ENCODE peak calls at places on chromosomes 16 and 17, in five cellular contexts. One of them, this sample, is unnamed. For H3K79me2, the result is how much of the 10 kb centered on the place peaks cover.

GRCh38 chr16:27564226-27564625 is 14.3 kb downstream of the KATNIP start:
- DNase-seq in PC-9: no peak
- DNase-seq in astrocyte: no peak
- DNase-seq in hepatocyte: no peak
- DNase-seq in OCI-LY7: no peak
- DNase-seq in this sample: no peak

GRCh38 chr17:63381101-63381729 is 64.9 kb downstream of the CYB561 start:
- DNase-seq in OCI-LY7: no peak
- DNase-seq in hepatocyte: peak
- DNase-seq in astrocyte: peak
- DNase-seq in PC-9: no peak
- DNase-seq in this sample: peak

GRCh38 chr16:49867234-49867633 is 11.3 kb upstream of the ZNF423 start:
- DNase-seq in PC-9: no peak
- DNase-seq in hepatocyte: no peak
- DNase-seq in astrocyte: no peak
- DNase-seq in OCI-LY7: no peak
- DNase-seq in this sample: no peak

GRCh38 chr17:83079766-83080616 is 582 bp downstream of the METRNL start:
- DNase-seq in hepatocyte: peak
- DNase-seq in astrocyte: no peak
- DNase-seq in OCI-LY7: peak
- DNase-seq in PC-9: no peak
- DNase-seq in this sample: no peak

GRCh38 chr16:88853336-88853941 is 3.3 kb downstream of the GALNS start:
- DNase-seq in OCI-LY7: no peak
- DNase-seq in PC-9: no peak
- DNase-seq in hepatocyte: no peak
- DNase-seq in astrocyte: no peak
- DNase-seq in this sample: peak

GRCh38 chr17:48541574-48542113 is 3.3 kb downstream of the HOXB2 start:
- DNase-seq in astrocyte: no peak
- DNase-seq in PC-9: no peak
- DNase-seq in OCI-LY7: no peak
- DNase-seq in hepatocyte: peak
- DNase-seq in this sample: peak

GRCh38 chr17:7992516-7992915 is 9.9 kb upstream of the GUCY2D start:
- DNase-seq in hepatocyte: no peak
- DNase-seq in PC-9: peak
- DNase-seq in OCI-LY7: no peak
- DNase-seq in astrocyte: peak
- DNase-seq in this sample: peak

GRCh38 chr16:56603589-56603988 is 4.8 kb upstream of the MT2A start:
- DNase-seq in OCI-LY7: peak
- DNase-seq in PC-9: peak
- DNase-seq in astrocyte: no peak
- DNase-seq in hepatocyte: peak
- DNase-seq in this sample: peak

GRCh38 chr17:78568051-78568450 is 9.1 kb downstream of the DNAH17 start:
- DNase-seq in PC-9: no peak
- DNase-seq in hepatocyte: no peak
- DNase-seq in OCI-LY7: no peak
- DNase-seq in astrocyte: no peak
- DNase-seq in this sample: no peak
- H3K79me2 ChIP-seq in PC-9: under half
- H3K79me2 ChIP-seq in hepatocyte: under half
- H3K79me2 ChIP-seq in OCI-LY7: under half
- H3K79me2 ChIP-seq in astrocyte: under half
- H3K79me2 ChIP-seq in this sample: under half

DNA sequence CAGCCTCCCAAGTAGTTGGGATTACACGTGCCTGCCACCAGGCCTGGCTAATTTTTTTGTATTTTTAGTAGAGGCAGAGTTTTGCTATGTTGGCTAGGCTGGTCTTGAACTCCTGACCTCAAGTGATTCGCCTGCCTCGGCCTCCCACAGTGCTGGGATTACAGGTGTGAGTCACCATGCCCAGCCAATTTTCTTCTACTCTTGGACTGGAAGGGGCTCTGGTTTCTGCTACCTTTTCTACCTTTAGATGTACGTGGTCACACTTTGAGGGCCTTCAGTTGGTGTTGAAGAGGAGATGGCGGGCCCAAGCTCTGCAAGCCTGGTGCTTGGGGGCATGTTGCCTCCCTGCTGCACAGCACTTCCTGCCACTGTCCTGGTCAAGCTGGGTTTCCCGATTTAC is 173.6 kb downstream of the PRKCA start:
- DNase-seq in astrocyte: no peak
- DNase-seq in PC-9: no peak
- DNase-seq in OCI-LY7: no peak
- DNase-seq in hepatocyte: no peak
- DNase-seq in this sample: no peak
- H3K79me2 ChIP-seq in astrocyte: under half
- H3K79me2 ChIP-seq in PC-9: under half
- H3K79me2 ChIP-seq in OCI-LY7: under half
- H3K79me2 ChIP-seq in hepatocyte: under half
- H3K79me2 ChIP-seq in this sample: under half

GRCh38 chr16:2260250-2260649 is 7.7 kb downstream of the RNPS1 start:
- DNase-seq in hepatocyte: no peak
- DNase-seq in OCI-LY7: no peak
- DNase-seq in astrocyte: no peak
- DNase-seq in PC-9: no peak
- DNase-seq in this sample: no peak

GRCh38 chr16:2253293-2253692 is 1.9 kb upstream of the ECI1 start:
- DNase-seq in astrocyte: no peak
- DNase-seq in hepatocyte: no peak
- DNase-seq in PC-9: no peak
- DNase-seq in OCI-LY7: no peak
- DNase-seq in this sample: no peak

GRCh38 chr16:2252806-2253148 is 1.4 kb upstream of the ECI1 start:
- DNase-seq in PC-9: no peak
- DNase-seq in OCI-LY7: no peak
- DNase-seq in astrocyte: no peak
- DNase-seq in hepatocyte: no peak
- DNase-seq in this sample: no peak

GRCh38 chr16:2257726-2258125 is 6.3 kb upstream of the ECI1 start:
- DNase-seq in OCI-LY7: no peak
- DNase-seq in hepatocyte: no peak
- DNase-seq in PC-9: no peak
- DNase-seq in astrocyte: no peak
- DNase-seq in this sample: no peak

GRCh38 chr16:2256531-2257140 is 5.2 kb upstream of the ECI1 start:
- DNase-seq in astrocyte: no peak
- DNase-seq in PC-9: no peak
- DNase-seq in hepatocyte: no peak
- DNase-seq in OCI-LY7: no peak
- DNase-seq in this sample: no peak
- H3K79me2 ChIP-seq in astrocyte: half or more
- H3K79me2 ChIP-seq in PC-9: under half
- H3K79me2 ChIP-seq in hepatocyte: under half
- H3K79me2 ChIP-seq in OCI-LY7: under half
- H3K79me2 ChIP-seq in this sample: under half

DNA sequence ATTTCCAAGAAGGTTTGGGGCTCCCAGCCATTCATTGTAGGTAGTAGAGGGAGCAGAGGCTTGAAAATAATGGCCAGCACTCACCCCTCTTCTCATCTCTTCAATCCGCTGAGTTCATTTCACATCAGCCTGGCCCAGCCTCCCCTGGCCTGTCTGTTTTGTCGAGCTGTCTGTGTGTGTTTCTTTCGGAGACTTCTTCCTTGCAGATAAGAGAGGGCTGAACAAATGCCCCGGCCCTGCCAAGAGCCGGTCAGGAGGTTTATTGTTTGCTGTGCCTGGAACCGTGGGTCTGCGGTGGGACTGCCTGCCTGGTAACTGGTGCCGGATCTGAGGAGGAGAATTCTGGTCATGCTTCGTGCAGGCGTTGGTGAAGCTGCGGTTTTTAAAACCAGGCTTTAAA is 3.4 kb downstream of the VPS4A start:
- DNase-seq in astrocyte: no peak
- DNase-seq in PC-9: no peak
- DNase-seq in OCI-LY7: no peak
- DNase-seq in hepatocyte: no peak
- DNase-seq in this sample: no peak
- H3K79me2 ChIP-seq in astrocyte: half or more
- H3K79me2 ChIP-seq in PC-9: under half
- H3K79me2 ChIP-seq in OCI-LY7: under half
- H3K79me2 ChIP-seq in hepatocyte: under half
- H3K79me2 ChIP-seq in this sample: under half

GRCh38 chr16:72093448-72094265 is at the start of the genes DHX38 and TXNL4B:
- DNase-seq in PC-9: peak
- DNase-seq in OCI-LY7: peak
- DNase-seq in astrocyte: peak
- DNase-seq in hepatocyte: peak
- DNase-seq in this sample: peak
- H3K79me2 ChIP-seq in PC-9: half or more
- H3K79me2 ChIP-seq in OCI-LY7: under half
- H3K79me2 ChIP-seq in astrocyte: half or more
- H3K79me2 ChIP-seq in hepatocyte: half or more
- H3K79me2 ChIP-seq in this sample: under half

GRCh38 chr17:46922804-46923635 is at the start of gene GOSR2:
- DNase-seq in hepatocyte: peak
- DNase-seq in OCI-LY7: peak
- DNase-seq in PC-9: peak
- DNase-seq in astrocyte: peak
- DNase-seq in this sample: peak
- H3K79me2 ChIP-seq in hepatocyte: under half
- H3K79me2 ChIP-seq in OCI-LY7: under half
- H3K79me2 ChIP-seq in PC-9: half or more
- H3K79me2 ChIP-seq in astrocyte: half or more
- H3K79me2 ChIP-seq in this sample: under half

GRCh38 chr16:87369796-87370719 is 13.5 kb downstream of the FBXO31 start:
- DNase-seq in OCI-LY7: no peak
- DNase-seq in hepatocyte: no peak
- DNase-seq in PC-9: no peak
- DNase-seq in astrocyte: no peak
- DNase-seq in this sample: no peak
- H3K79me2 ChIP-seq in OCI-LY7: under half
- H3K79me2 ChIP-seq in hepatocyte: half or more
- H3K79me2 ChIP-seq in PC-9: under half
- H3K79me2 ChIP-seq in astrocyte: half or more
- H3K79me2 ChIP-seq in this sample: under half

DNA sequence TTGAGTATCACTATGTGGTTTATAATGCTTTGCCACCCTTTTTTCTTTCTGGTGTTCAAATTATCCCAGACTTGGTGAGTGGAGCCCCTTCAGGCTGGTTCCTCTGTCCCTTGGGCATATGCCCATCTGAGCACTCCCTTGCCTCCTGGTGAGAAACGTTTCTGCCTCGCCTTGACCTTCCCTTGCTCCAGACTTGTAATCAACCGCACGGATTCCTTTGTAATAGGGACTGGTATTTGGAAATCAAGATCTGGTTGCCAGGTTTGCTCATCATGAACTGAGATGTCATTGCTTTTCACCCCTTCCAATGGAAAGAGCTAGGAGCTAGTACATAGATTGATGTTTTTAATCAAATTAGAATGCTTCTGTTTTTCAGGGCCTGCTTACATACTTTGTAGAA is 43.7 kb downstream of the SEC14L1 start:
- DNase-seq in astrocyte: peak
- DNase-seq in hepatocyte: no peak
- DNase-seq in PC-9: no peak
- DNase-seq in OCI-LY7: no peak
- DNase-seq in this sample: no peak
- H3K79me2 ChIP-seq in astrocyte: half or more
- H3K79me2 ChIP-seq in hepatocyte: half or more
- H3K79me2 ChIP-seq in PC-9: under half
- H3K79me2 ChIP-seq in OCI-LY7: half or more
- H3K79me2 ChIP-seq in this sample: under half

DNA sequence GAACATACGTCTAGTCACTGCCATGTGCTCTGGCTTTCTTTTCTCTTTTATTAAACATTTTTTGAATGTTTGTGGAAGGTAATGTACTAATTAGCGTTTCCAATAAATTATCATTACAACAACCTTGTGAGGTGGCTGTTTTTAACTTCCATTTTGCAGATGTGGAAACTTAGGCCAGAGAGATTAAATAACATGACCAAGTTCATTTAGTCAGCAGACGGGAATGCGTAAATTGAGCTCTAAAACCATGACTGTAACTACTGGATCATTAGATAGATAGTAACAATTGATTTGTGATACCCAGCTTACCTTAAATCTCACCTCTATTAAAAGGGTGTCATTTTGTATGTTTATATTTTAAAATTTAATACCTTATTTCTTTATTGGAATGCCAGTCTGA is 49.4 kb downstream of the RABEP1 start:
- DNase-seq in hepatocyte: no peak
- DNase-seq in astrocyte: peak
- DNase-seq in PC-9: no peak
- DNase-seq in OCI-LY7: no peak
- DNase-seq in this sample: no peak
- H3K79me2 ChIP-seq in hepatocyte: under half
- H3K79me2 ChIP-seq in astrocyte: under half
- H3K79me2 ChIP-seq in PC-9: under half
- H3K79me2 ChIP-seq in OCI-LY7: under half
- H3K79me2 ChIP-seq in this sample: under half

This sample was measured in trophoblast cell.